ENCODE peak calls at places on chromosomes 12 and 14, in six cellular contexts. B is hepatic stellate cell, Y is dermis blood vessel endothelial cell, E is psoas muscle, P is stromal cell of bone marrow, W is cardiac muscle cell. U is an unnamed sample.

GRCh38 chr12:68772714-68773113 is 26.7 kb downstream of the SLC35E3 start:
- DNase-seq in B (no peak), Y (no peak), E (no peak), P (no peak), W (no peak), U (peak)

GRCh38 chr12:22042981-22043669 is 2.9 kb upstream of the CMAS start:
- DNase-seq in B (no peak), Y (no peak), E (no peak), P (no peak), W (peak), U (no peak)

GRCh38 chr14:54493293-54493692 is 4.5 kb upstream of the GMFB start:
- DNase-seq in B (no peak), Y (no peak), E (no peak), P (no peak), W (no peak), U (no peak)

GRCh38 chr12:109383240-109383639 is 35.5 kb downstream of the MYO1H start:
- DNase-seq in B (no peak), Y (no peak), E (no peak), P (no peak), W (no peak), U (no peak)

GRCh38 chr14:35534130-35534883 is at the start of gene INSM2:
- DNase-seq in B (no peak), Y (no peak), E (no peak), P (no peak), W (no peak), U (no peak)

GRCh38 chr14:104971447-104972240 is 6.5 kb downstream of the AHNAK2 start:
- DNase-seq in B (no peak), Y (no peak), E (no peak), P (no peak), W (no peak), U (no peak)

GRCh38 chr12:62640910-62641448 is 174.4 kb downstream of the MON2 start:
- DNase-seq in B (peak), Y (peak), E (no peak), P (no peak), W (peak), U (peak)

GRCh38 chr14:30706704-30707103 is 84.6 kb downstream of the SCFD1 start:
- DNase-seq in B (no peak), Y (peak), E (no peak), P (no peak), W (no peak), U (peak)

GRCh38 chr14:79840068-79840467 is 371.2 kb downstream of the DIO2 start:
- DNase-seq in B (no peak), Y (no peak), E (no peak), P (no peak), W (peak), U (no peak)

GRCh38 chr12:32586390-32586789 is 92.7 kb upstream of the DNM1L start:
- DNase-seq in B (peak), Y (peak), E (no peak), P (peak), W (peak), U (peak)

GRCh38 chr12:5887758-5888157 is 57.3 kb downstream of the ANO2 start:
- DNase-seq in B (no peak), Y (no peak), E (no peak), P (no peak), W (no peak), U (no peak)

GRCh38 chr12:69024413-69024812 is 91.4 kb upstream of the CPM start:
- DNase-seq in B (no peak), Y (no peak), E (no peak), P (no peak), W (no peak), U (no peak)

GRCh38 chr12:111024205-111024794 is 103.9 kb upstream of the MYL2 start:
- DNase-seq in B (no peak), Y (peak), E (peak), P (no peak), W (peak), U (peak)

GRCh38 chr12:69898236-69898635 is 73.2 kb downstream of the MYRFL start:
- DNase-seq in B (no peak), Y (no peak), E (no peak), P (no peak), W (peak), U (no peak)

GRCh38 chr12:112524676-112525425 is 106.1 kb downstream of the PTPN11 start:
- DNase-seq in B (no peak), Y (peak), E (no peak), P (peak), W (peak), U (peak)

GRCh38 chr12:74586251-74586650 is 48.6 kb downstream of the ATXN7L3B start:
- DNase-seq in B (no peak), Y (no peak), E (no peak), P (no peak), W (no peak), U (no peak)

GRCh38 chr14:62546862-62547474 is 498.3 kb downstream of the KCNH5 start:
- DNase-seq in B (no peak), Y (no peak), E (no peak), P (no peak), W (no peak), U (no peak)

GRCh38 chr14:45194964-45195363 is 58.0 kb downstream of the MIS18BP1 start:
- DNase-seq in B (no peak), Y (no peak), E (no peak), P (no peak), W (no peak), U (no peak)

GRCh38 chr14:25111061-25111601 is 61.2 kb upstream of the STXBP6 start:
- DNase-seq in B (peak), Y (no peak), E (no peak), P (peak), W (peak), U (peak)

GRCh38 chr12:87687362-87687761 is 341.8 kb downstream of the C12orf50 start:
- DNase-seq in B (peak), Y (peak), E (no peak), P (no peak), W (peak), U (peak)